ENCODE peak calls at places on chromosomes 12 and 14, in eight cellular contexts. C is fibroblast of lung, P is substantia nigra, T is neuronal stem cell, F is SJSA1, O is suprapubic skin, K is ascending aorta, U is HCT116. X is an unnamed sample.
A peak's percentile ranks its signal among the peaks of the same experiment; 100 is the strongest.

GRCh38 chr12:55934773-55935172 is 3.8 kb downstream of the DGKA start:
- DNase-seq in C (no peak), O (no peak), P (no peak), K (no peak), F (no peak), T (no peak), U (no peak), X (no peak)

GRCh38 chr14:44287858-44288257 is 219.2 kb downstream of the FSCB start:
- DNase-seq in U (no peak), P (no peak), T (no peak), C (no peak), K (no peak), O (no peak), F (no peak), X (no peak)

GRCh38 chr12:95963104-95963503 is 20.0 kb downstream of the AMDHD1 start:
- DNase-seq in T (no peak), F (no peak), O (no peak), P (no peak), U (peak; percentile 18), C (no peak), K (no peak), X (no peak)

GRCh38 chr12:50251619-50252300 is 31.6 kb downstream of the LIMA1 start:
- DNase-seq in U (no peak), K (no peak), P (no peak), C (peak; percentile 50), O (no peak), F (no peak), T (no peak), X (no peak)

GRCh38 chr12:95784286-95784685 is 6.3 kb downstream of the NTN4 start:
- DNase-seq in P (no peak), F (no peak), C (peak; percentile 48), O (no peak), K (no peak), U (no peak), T (no peak), X (no peak)

GRCh38 chr12:26748741-26749431 is 84.1 kb downstream of the ITPR2 start:
- DNase-seq in F (no peak), U (no peak), O (no peak), C (peak; percentile 82), T (no peak), K (no peak), P (no peak), X (no peak)

GRCh38 chr14:32494566-32495434 is 165.7 kb downstream of the AKAP6 start:
- DNase-seq in F (no peak), U (no peak), T (no peak), P (no peak), C (no peak), K (no peak), O (no peak), X (no peak)

GRCh38 chr14:60164404-60164716 is 838 bp downstream of the DHRS7 start:
- DNase-seq in O (no peak), T (no peak), K (no peak), P (no peak), C (no peak), F (no peak), U (no peak), X (no peak)

GRCh38 chr12:89370850-89371249 is 18.5 kb upstream of the DUSP6 start:
- DNase-seq in T (no peak), O (no peak), K (no peak), U (peak; percentile 36), C (peak; percentile 97), P (no peak), F (peak; percentile 89), X (no peak)

GRCh38 chr12:85065816-85066482 is 29.8 kb downstream of the LRRIQ1 start:
- DNase-seq in U (no peak), C (no peak), P (no peak), O (no peak), K (no peak), T (no peak), F (no peak), X (no peak)

GRCh38 chr14:68495101-68495637 is 297.7 kb downstream of the ZFP36L1 start:
- DNase-seq in O (no peak), T (no peak), K (no peak), F (no peak), C (no peak), P (no peak), U (no peak), X (no peak)

GRCh38 chr12:121295123-121295745 is 1.3 kb downstream of the CAMKK2 start:
- DNase-seq in P (no peak), C (no peak), U (no peak), T (peak; percentile 33), O (no peak), K (no peak), F (no peak), X (no peak)

GRCh38 chr12:96157427-96157826 is 36.7 kb upstream of the ELK3 start:
- DNase-seq in F (no peak), T (no peak), C (no peak), K (no peak), P (no peak), U (no peak), O (no peak), X (no peak)

GRCh38 chr12:78703820-78704525 is 160.6 kb upstream of the SYT1 start:
- DNase-seq in O (no peak), K (no peak), T (no peak), U (peak; percentile 22), F (no peak), C (peak; percentile 96), P (no peak), X (no peak)

GRCh38 chr12:117365072-117365616 is 3.7 kb upstream of the NOS1 start:
- DNase-seq in K (no peak), P (no peak), F (no peak), U (no peak), O (no peak), C (no peak), T (no peak), X (no peak)

GRCh38 chr12:6951551-6952120 is 480 bp downstream of the PTPN6 start:
- DNase-seq in T (no peak), K (no peak), P (no peak), F (no peak), U (no peak), C (no peak), O (no peak), X (no peak)

GRCh38 chr12:104667139-104667538 is 210.4 kb downstream of the CHST11 start:
- DNase-seq in U (no peak), T (no peak), P (no peak), C (peak; percentile 82), O (no peak), F (no peak), K (no peak), X (no peak)

GRCh38 chr14:104721704-104722431 is 2.2 kb upstream of the ADSS1 start:
- DNase-seq in U (no peak), C (peak; percentile 27), K (peak; percentile 69), P (no peak), O (no peak), T (no peak), F (no peak), X (no peak)

GRCh38 chr12:4505381-4505986 is 33.2 kb upstream of the RAD51AP1 start:
- DNase-seq in C (peak; percentile 69), K (no peak), P (no peak), F (no peak), T (no peak), U (no peak), O (no peak), X (no peak)

GRCh38 chr12:95262808-95263207 is 45.2 kb downstream of the VEZT start:
- DNase-seq in C (no peak), O (no peak), P (no peak), K (no peak), F (no peak), T (no peak), U (no peak), X (no peak)

GRCh38 chr12:120261951-120262851 is 3.3 kb downstream of the PXN start:
- DNase-seq in K (no peak), O (no peak), P (peak; percentile 18), F (no peak), U (peak; percentile 70), T (no peak), C (no peak), X (no peak)

DNA sequence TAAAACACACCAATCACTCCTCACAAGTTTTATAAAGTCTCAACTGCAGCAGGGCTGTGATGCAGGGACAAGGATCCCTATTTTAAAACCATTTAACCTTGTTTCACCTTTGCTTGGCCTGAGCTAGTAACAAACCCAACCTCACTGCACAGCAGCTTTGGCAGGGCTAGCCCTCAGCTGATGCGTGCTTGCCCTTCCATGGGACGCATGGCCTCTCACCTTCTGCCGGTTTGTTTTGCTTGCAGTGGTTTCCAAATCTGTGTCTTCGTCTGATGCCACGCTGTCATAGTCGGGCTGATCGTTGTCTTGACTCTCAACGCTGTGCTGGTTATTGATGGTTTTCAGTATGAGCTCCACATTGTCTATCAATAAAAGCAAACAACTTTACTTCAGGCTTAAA is 43.3 kb downstream of the GIT2 start:
- DNase-seq in K (no peak), C (no peak), T (no peak), P (no peak), F (no peak), U (no peak), O (no peak), X (no peak)
- H3K27ac ChIP-seq in K (peak overlapping the region; percentile 78), C (peak overlapping the region; percentile 89), T (no peak overlapping the region), P (no peak overlapping the region), F (no peak overlapping the region), U (peak overlapping the region; percentile 92), O (no peak overlapping the region), X (no peak overlapping the region)

GRCh38 chr12:2161478-2161877 is 108.7 kb downstream of the CACNA1C start:
- DNase-seq in P (no peak), U (no peak), O (peak; percentile 87), T (no peak), C (peak; percentile 75), K (no peak), F (no peak), X (no peak)
- H3K27ac ChIP-seq in P (no peak overlapping the region), U (no peak overlapping the region), O (no peak overlapping the region), T (no peak overlapping the region), C (no peak overlapping the region), K (peak overlapping the region; percentile 88), F (no peak overlapping the region), X (no peak overlapping the region)

DNA sequence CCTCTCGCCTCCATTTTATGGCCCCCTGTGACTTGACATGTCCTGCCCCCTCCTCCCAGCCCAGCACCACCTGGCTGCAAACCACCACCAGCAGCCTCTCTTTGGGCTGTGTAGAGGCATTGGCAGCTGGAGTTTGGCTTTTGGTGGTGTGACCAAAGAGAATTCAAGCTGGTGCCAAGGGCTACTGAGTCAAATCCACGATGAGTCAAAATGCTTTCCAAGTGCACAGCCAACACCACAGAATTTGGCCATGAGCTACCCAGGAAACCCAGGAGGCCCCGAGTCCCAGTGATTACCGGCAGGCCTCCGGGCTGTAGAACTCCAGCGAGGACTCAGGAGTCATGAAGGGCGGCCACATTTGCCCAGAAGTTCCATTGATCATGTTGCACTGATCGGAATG is 53.8 kb downstream of the SCARB1 start:
- DNase-seq in T (no peak), O (no peak), F (no peak), C (peak; percentile 56), U (no peak), K (no peak), P (no peak), X (no peak)
- H3K27ac ChIP-seq in T (no peak overlapping the region), O (no peak overlapping the region), F (no peak overlapping the region), C (no peak overlapping the region), U (no peak overlapping the region), K (no peak overlapping the region), P (no peak overlapping the region), X (peak overlapping the region; percentile 41)

DNA sequence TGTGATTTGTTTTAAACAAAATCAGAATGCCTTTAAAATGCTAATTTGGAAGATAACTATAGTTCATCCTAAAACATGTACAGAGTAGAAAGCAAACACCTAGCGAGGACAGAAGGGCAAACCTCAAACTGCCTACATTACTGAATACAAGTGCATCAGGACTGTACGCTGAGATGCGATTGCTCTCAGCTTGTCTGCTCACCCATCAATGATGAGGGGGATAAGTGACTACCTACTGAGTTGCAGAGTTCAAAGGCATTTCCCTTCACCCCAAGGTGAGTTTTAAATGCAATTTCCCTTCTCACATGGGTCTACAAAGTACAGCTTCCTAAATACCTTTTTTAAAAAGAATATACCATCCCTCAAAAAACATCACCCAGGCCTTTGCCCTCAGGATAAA is 52.9 kb downstream of the PHLDA1 start:
- DNase-seq in F (no peak), K (no peak), O (no peak), C (peak; percentile 18), P (no peak), T (no peak), U (no peak), X (no peak)
- H3K27ac ChIP-seq in F (peak overlapping the region; percentile 94), K (peak overlapping the region; percentile 91), O (peak overlapping the region; percentile 36), C (peak overlapping the region; percentile 98), P (no peak overlapping the region), T (no peak overlapping the region), U (peak overlapping the region; percentile 98), X (no peak overlapping the region)